ENCODE peak calls at places on chromosomes 2 and 18, in four cellular contexts. One of them, this sample, is unnamed.

GRCh38 chr2:147855316-147855715 is 10.5 kb downstream of the ACVR2A start:
- DNase-seq in CD8-positive, alpha-beta memory T cell: no peak
- DNase-seq in CD8-positive, alpha-beta T cell: no peak
- DNase-seq in NCI-H1436 treated with DMSO at 0.1 percent for 48 hours: no peak
- DNase-seq in this sample: no peak

GRCh38 chr18:42525905-42526304 is 570.9 kb downstream of the PIK3C3 start:
- DNase-seq in CD8-positive, alpha-beta memory T cell: no peak
- DNase-seq in NCI-H1436 treated with DMSO at 0.1 percent for 48 hours: no peak
- DNase-seq in CD8-positive, alpha-beta T cell: no peak
- DNase-seq in this sample: peak

GRCh38 chr2:18500333-18500732 is 60.1 kb downstream of the RDH14 start:
- DNase-seq in CD8-positive, alpha-beta T cell: no peak
- DNase-seq in NCI-H1436 treated with DMSO at 0.1 percent for 48 hours: no peak
- DNase-seq in CD8-positive, alpha-beta memory T cell: no peak
- DNase-seq in this sample: peak

GRCh38 chr2:172094319-172095145 is 8.2 kb downstream of the DLX2 start:
- DNase-seq in NCI-H1436 treated with DMSO at 0.1 percent for 48 hours: no peak
- DNase-seq in CD8-positive, alpha-beta memory T cell: no peak
- DNase-seq in CD8-positive, alpha-beta T cell: no peak
- DNase-seq in this sample: peak

GRCh38 chr2:9984217-9984739 is 32.8 kb downstream of the GRHL1 start:
- DNase-seq in CD8-positive, alpha-beta memory T cell: peak
- DNase-seq in NCI-H1436 treated with DMSO at 0.1 percent for 48 hours: no peak
- DNase-seq in CD8-positive, alpha-beta T cell: no peak
- DNase-seq in this sample: peak

GRCh38 chr2:23135481-23136100 is 249.4 kb upstream of the KLHL29 start:
- DNase-seq in CD8-positive, alpha-beta memory T cell: no peak
- DNase-seq in CD8-positive, alpha-beta T cell: no peak
- DNase-seq in NCI-H1436 treated with DMSO at 0.1 percent for 48 hours: no peak
- DNase-seq in this sample: peak

GRCh38 chr18:24270937-24271380 is 126.7 kb downstream of the OSBPL1A start:
- DNase-seq in CD8-positive, alpha-beta memory T cell: no peak
- DNase-seq in NCI-H1436 treated with DMSO at 0.1 percent for 48 hours: no peak
- DNase-seq in CD8-positive, alpha-beta T cell: no peak
- DNase-seq in this sample: peak

GRCh38 chr2:57510704-57511103 is 535.9 kb upstream of the VRK2 start:
- DNase-seq in CD8-positive, alpha-beta memory T cell: no peak
- DNase-seq in CD8-positive, alpha-beta T cell: no peak
- DNase-seq in NCI-H1436 treated with DMSO at 0.1 percent for 48 hours: no peak
- DNase-seq in this sample: no peak

GRCh38 chr2:16293398-16293797 is 353.0 kb downstream of the MYCN start:
- DNase-seq in CD8-positive, alpha-beta T cell: no peak
- DNase-seq in CD8-positive, alpha-beta memory T cell: no peak
- DNase-seq in NCI-H1436 treated with DMSO at 0.1 percent for 48 hours: no peak
- DNase-seq in this sample: no peak

GRCh38 chr2:20282916-20283592 is 58.1 kb upstream of the SDC1 start:
- DNase-seq in CD8-positive, alpha-beta T cell: no peak
- DNase-seq in CD8-positive, alpha-beta memory T cell: no peak
- DNase-seq in NCI-H1436 treated with DMSO at 0.1 percent for 48 hours: no peak
- DNase-seq in this sample: peak

GRCh38 chr2:239523944-239524310 is 123.1 kb upstream of the HDAC4 start:
- DNase-seq in CD8-positive, alpha-beta T cell: no peak
- DNase-seq in CD8-positive, alpha-beta memory T cell: no peak
- DNase-seq in NCI-H1436 treated with DMSO at 0.1 percent for 48 hours: no peak
- DNase-seq in this sample: peak

GRCh38 chr2:138293549-138293948 is 208.0 kb upstream of the SPOPL start:
- DNase-seq in CD8-positive, alpha-beta memory T cell: no peak
- DNase-seq in NCI-H1436 treated with DMSO at 0.1 percent for 48 hours: no peak
- DNase-seq in CD8-positive, alpha-beta T cell: no peak
- DNase-seq in this sample: no peak

GRCh38 chr2:227506456-227506855 is 34.5 kb downstream of the AGFG1 start:
- DNase-seq in CD8-positive, alpha-beta memory T cell: no peak
- DNase-seq in CD8-positive, alpha-beta T cell: no peak
- DNase-seq in NCI-H1436 treated with DMSO at 0.1 percent for 48 hours: no peak
- DNase-seq in this sample: no peak

GRCh38 chr2:241813806-241814570 is 5.0 kb downstream of the NEU4 start:
- DNase-seq in CD8-positive, alpha-beta T cell: no peak
- DNase-seq in NCI-H1436 treated with DMSO at 0.1 percent for 48 hours: no peak
- DNase-seq in CD8-positive, alpha-beta memory T cell: peak
- DNase-seq in this sample: no peak

GRCh38 chr2:151886235-151886634 is 58.0 kb upstream of the ARL5A start:
- DNase-seq in CD8-positive, alpha-beta memory T cell: no peak
- DNase-seq in CD8-positive, alpha-beta T cell: no peak
- DNase-seq in NCI-H1436 treated with DMSO at 0.1 percent for 48 hours: no peak
- DNase-seq in this sample: no peak

GRCh38 chr2:30949435-30949834 is 142.2 kb upstream of the CAPN13 start:
- DNase-seq in NCI-H1436 treated with DMSO at 0.1 percent for 48 hours: no peak
- DNase-seq in CD8-positive, alpha-beta T cell: no peak
- DNase-seq in CD8-positive, alpha-beta memory T cell: no peak
- DNase-seq in this sample: no peak

GRCh38 chr2:5190023-5190422 is 502.2 kb upstream of the SOX11 start:
- DNase-seq in CD8-positive, alpha-beta T cell: no peak
- DNase-seq in NCI-H1436 treated with DMSO at 0.1 percent for 48 hours: no peak
- DNase-seq in CD8-positive, alpha-beta memory T cell: no peak
- DNase-seq in this sample: no peak

GRCh38 chr2:16700566-16701259 is 35.1 kb upstream of the CYRIA start:
- DNase-seq in NCI-H1436 treated with DMSO at 0.1 percent for 48 hours: no peak
- DNase-seq in CD8-positive, alpha-beta T cell: no peak
- DNase-seq in CD8-positive, alpha-beta memory T cell: no peak
- DNase-seq in this sample: no peak

This sample was measured in astrocyte of the hippocampus.